ENCODE peak calls at places on chromosomes 2 and 18, in five cellular contexts. T, E, P, D and O are unnamed samples.

GRCh38 chr18:26103579-26103978 is 13.2 kb upstream of the SS18 start:
- DNase-seq in T (no peak), E (peak; percentile 70), P (no peak), D (no peak), O (no peak)

GRCh38 chr2:80148906-80149305 is 155.6 kb downstream of the LRRTM1 start:
- DNase-seq in T (no peak), E (no peak), P (no peak), D (no peak), O (no peak)

GRCh38 chr2:135050684-135051083 is 1.4 kb upstream of the RAB3GAP1 start:
- DNase-seq in T (no peak), E (peak; percentile 72), P (no peak), D (no peak), O (no peak)

GRCh38 chr18:3867768-3868445 is 417.9 kb downstream of the TGIF1 start:
- DNase-seq in T (no peak), E (no peak), P (no peak), D (no peak), O (no peak)

GRCh38 chr2:66435963-66436362 is 1.0 kb downstream of the MEIS1 start:
- DNase-seq in T (no peak), E (no peak), P (no peak), D (no peak), O (no peak)

GRCh38 chr2:218002792-218003191 is at the start of gene TNS1:
- DNase-seq in T (no peak), E (no peak), P (no peak), D (peak; percentile 69), O (no peak)

GRCh38 chr2:85662899-85663683 is 4.9 kb downstream of the SFTPB start:
- DNase-seq in T (no peak), E (peak; percentile 72), P (no peak), D (no peak), O (peak; percentile 89)

GRCh38 chr2:121471571-121472464 is 58.9 kb upstream of the RNU4ATAC start:
- DNase-seq in T (peak; percentile 49), E (no peak), P (no peak), D (no peak), O (peak; percentile 20)

GRCh38 chr2:130316596-130316995 is 26.1 kb upstream of the IMP4 start:
- DNase-seq in T (no peak), E (no peak), P (no peak), D (no peak), O (no peak)

GRCh38 chr2:24269270-24269669 is 91.1 kb downstream of the ITSN2 start:
- DNase-seq in T (no peak), E (no peak), P (no peak), D (no peak), O (peak; percentile 67)

GRCh38 chr2:95022309-95023221 is 2.9 kb upstream of the MAL start:
- DNase-seq in T (no peak), E (peak; percentile 70), P (peak; percentile 84), D (peak; percentile 57), O (no peak)

GRCh38 chr2:241280291-241280690 is 35.2 kb downstream of the HDLBP start:
- DNase-seq in T (no peak), E (no peak), P (no peak), D (no peak), O (no peak)

GRCh38 chr2:241279828-241280227 is 35.6 kb downstream of the HDLBP start:
- DNase-seq in T (no peak), E (no peak), P (no peak), D (no peak), O (no peak)

GRCh38 chr2:241285596-241285995 is 29.9 kb downstream of the HDLBP start:
- DNase-seq in T (no peak), E (no peak), P (no peak), D (no peak), O (no peak)

GRCh38 chr2:241279413-241279812 is 36.1 kb downstream of the HDLBP start:
- DNase-seq in T (no peak), E (peak; percentile 49), P (no peak), D (no peak), O (no peak)

DNA sequence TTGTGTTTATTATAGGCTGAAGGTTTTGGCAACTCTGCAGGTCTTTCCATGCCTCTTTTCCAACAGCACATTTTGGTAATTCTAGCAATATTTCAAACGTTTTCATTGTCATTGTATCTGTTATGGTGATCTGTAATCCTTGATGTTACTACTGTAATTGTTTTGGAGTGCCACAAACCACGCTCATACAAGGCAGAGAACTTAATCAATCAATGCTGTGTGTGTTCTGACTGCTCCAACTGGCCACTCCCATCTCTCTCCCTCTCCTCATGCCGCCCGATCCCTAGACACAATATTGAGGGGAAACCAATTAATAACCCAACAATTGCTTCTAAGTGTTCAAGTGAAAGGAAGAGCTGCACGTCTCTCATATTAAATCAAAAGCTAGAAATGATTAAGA is 32.9 kb downstream of the HDLBP start:
- DNase-seq in T (no peak), E (no peak), P (no peak), D (no peak), O (no peak)
- TF ChIP-seq CTCF in T (no peak), E (no peak), P (no peak), D (no peak), O (no peak)

DNA sequence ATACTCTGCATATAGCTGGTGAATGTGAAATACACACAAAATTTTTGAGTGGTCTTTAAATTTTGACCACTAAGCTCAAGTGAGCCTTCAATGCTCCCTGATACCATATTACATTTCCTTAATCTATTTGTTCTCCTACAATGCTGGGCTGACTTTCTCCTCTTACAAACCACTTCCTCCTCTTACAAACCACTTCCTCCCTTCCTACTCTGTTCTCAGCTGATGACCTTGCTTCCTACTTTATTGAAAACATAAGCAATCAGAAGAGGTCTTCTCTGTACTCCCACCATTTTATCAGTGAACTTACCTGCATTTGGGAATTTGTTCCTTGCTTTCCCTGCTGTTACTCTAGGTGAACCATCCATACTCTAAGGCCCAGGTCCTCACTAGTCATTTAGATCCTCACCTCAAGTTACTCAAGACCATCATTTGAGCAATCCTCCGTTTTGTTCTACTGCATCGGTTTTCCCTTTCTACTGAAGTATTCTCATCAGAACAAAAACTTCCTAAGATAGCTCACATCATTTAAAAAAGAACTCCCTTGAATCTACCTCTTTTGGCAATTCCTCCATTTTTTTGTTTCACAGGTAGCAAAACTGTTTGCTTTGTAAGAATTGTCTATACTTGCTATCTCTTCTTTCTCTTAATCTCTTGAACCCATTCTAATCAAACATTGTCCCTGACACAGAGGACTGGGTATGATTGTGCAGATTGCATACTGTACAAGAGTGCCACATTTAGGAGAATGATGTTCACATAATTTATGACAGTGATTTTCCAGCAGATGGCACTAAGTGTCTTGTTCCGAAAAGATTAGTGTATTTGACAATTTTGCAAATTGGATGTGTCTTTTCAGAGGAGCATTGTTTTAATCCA is 96.5 kb downstream of the EPB41L5 start:
- DNase-seq in T (no peak), E (peak; percentile 23), P (peak; percentile 19), D (no peak), O (no peak)
- TF ChIP-seq CTCF in T (no peak), E (peak; percentile 49), P (peak; percentile 28), D (peak; percentile 58), O (peak; percentile 43)

GRCh38 chr18:50737127-50737526 is 82.7 kb downstream of the MRO start:
- DNase-seq in T (no peak), E (no peak), P (no peak), D (no peak), O (no peak)
- TF ChIP-seq CTCF in T (no peak), E (no peak), P (no peak), D (no peak), O (no peak)

GRCh38 chr2:207711750-207712487 is 479 bp downstream of the CCNYL1 start:
- DNase-seq in T (no peak), E (peak; percentile 23), P (peak; percentile 76), D (peak; percentile 55), O (no peak)

GRCh38 chr2:207716061-207716460 is 4.6 kb downstream of the CCNYL1 start:
- DNase-seq in T (no peak), E (no peak), P (no peak), D (no peak), O (no peak)

GRCh38 chr2:207706936-207707860 is 4.2 kb upstream of the CCNYL1 start:
- DNase-seq in T (no peak), E (peak; percentile 41), P (no peak), D (no peak), O (no peak)

GRCh38 chr2:207710814-207711740 is at the start of gene CCNYL1:
- DNase-seq in T (peak; percentile 96), E (peak; percentile 96), P (peak; percentile 99), D (peak; percentile 99), O (peak; percentile 78)
- TF ChIP-seq CTCF in T (peak; percentile 29), E (no peak), P (no peak), D (peak; percentile 65), O (no peak)

DNA sequence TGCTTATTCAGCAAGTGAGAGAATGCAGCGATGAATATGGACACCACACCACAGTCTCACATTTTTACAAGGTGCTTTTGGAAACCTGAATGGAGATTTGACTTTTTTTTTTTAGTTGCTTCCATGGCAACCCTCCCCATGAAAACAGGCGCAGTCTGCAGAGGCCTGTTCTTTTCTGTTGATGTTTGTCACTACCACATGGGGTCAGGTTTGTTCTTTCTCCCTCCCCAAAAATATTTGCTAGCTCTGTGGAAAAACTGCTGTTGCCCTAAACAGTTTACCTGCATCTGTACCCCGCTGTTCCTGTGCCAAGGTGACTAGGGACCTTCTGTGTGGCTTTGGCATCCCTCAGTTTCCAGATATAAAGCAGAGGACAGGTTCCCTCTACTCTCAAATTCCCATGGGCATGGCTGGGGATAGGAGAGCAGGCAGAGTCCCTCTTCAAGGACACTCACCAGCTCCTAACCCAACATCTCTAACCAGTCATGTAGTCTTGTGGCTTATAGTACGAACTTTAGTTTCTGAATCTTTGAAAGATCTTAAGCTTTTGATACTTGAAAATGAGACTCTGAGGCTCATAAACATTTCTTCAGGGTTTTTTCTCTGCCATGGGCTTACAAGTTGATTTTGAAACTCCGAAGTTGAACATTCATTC is 14.7 kb upstream of the MAPRE2 start:
- DNase-seq in T (no peak), E (peak; percentile 56), P (no peak), D (no peak), O (no peak)
- TF ChIP-seq CTCF in T (no peak), E (peak; percentile 63), P (peak; percentile 19), D (peak; percentile 48), O (no peak)

DNA sequence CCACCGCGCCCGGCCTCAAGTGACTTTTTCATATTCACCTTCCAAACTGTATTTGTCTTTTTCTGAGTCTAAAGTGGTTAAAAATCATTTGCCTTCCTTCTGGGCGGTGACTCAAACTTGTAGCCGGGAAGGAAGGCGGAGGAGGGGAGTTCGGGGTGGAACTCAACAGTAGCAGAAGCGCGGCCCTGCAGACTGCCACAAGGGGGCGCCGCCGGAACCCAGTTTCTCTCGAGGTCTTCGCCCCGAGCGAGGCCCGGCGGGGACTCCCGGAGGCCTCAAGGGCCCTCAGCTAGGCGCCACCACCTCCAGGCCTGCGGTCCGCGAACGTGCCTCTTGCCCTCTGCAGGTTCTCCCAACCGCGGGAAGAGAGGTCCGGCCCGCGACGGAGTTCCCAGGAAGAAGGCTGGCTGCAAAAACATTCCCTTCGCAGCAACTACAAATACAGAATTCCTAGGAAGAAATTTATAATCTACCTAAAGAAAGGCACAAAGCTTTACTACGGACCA is 16.8 kb upstream of the ITM2C start:
- DNase-seq in T (no peak), E (peak; percentile 87), P (peak; percentile 86), D (peak; percentile 85), O (no peak)
- TF ChIP-seq CTCF in T (peak; percentile 98), E (peak; percentile 78), P (peak; percentile 95), D (peak; percentile 92), O (peak; percentile 60)

GRCh38 chr2:162333968-162334367 is 10.0 kb upstream of the GCA start:
- DNase-seq in T (no peak), E (peak; percentile 15), P (no peak), D (no peak), O (no peak)
- TF ChIP-seq CTCF in T (peak; percentile 55), E (no peak), P (peak; percentile 67), D (peak; percentile 39), O (peak; percentile 67)